ENCODE peak calls at places on chromosomes 6 and 20, in nine cellular contexts. R, T, K, Z, V, L, M, H and S are unnamed samples.

GRCh38 chr6:131182991-131183425 is 47.7 kb downstream of the AKAP7 start:
- DNase-seq in K (peak), M (peak), H (no peak), Z (peak), V (no peak), L (peak), R (peak), T (no peak), S (peak)

GRCh38 chr6:131946992-131947955 is 3.9 kb downstream of the CCN2 start:
- DNase-seq in Z (no peak), H (no peak), M (no peak), K (peak), L (no peak), T (no peak), R (no peak), V (no peak), S (no peak)

GRCh38 chr6:93581371-93581770 is 162.0 kb upstream of the EPHA7 start:
- DNase-seq in R (no peak), K (no peak), V (no peak), T (no peak), H (no peak), Z (no peak), L (no peak), M (no peak), S (no peak)

GRCh38 chr6:20700375-20700774 is 166.1 kb downstream of the CDKAL1 start:
- DNase-seq in M (no peak), Z (no peak), V (no peak), R (no peak), H (no peak), L (no peak), K (peak), T (no peak), S (no peak)

GRCh38 chr6:10531513-10531912 is 10.4 kb downstream of the GCNT2 start:
- DNase-seq in R (peak), H (no peak), L (no peak), T (no peak), M (peak), K (no peak), Z (no peak), V (no peak), S (no peak)

GRCh38 chr6:109455161-109455501 is 441 bp downstream of the MICAL1 start:
- DNase-seq in L (no peak), Z (no peak), H (no peak), T (no peak), V (no peak), K (no peak), R (peak), M (no peak), S (peak)

GRCh38 chr6:45367999-45368398 is 9.7 kb downstream of the SUPT3H start:
- DNase-seq in Z (no peak), T (no peak), H (no peak), R (no peak), K (no peak), M (no peak), V (no peak), L (no peak), S (no peak)

GRCh38 chr20:703426-703825 is 27.8 kb upstream of the SCRT2 start:
- DNase-seq in R (no peak), L (no peak), Z (no peak), H (no peak), V (no peak), T (no peak), K (no peak), M (no peak), S (no peak)

GRCh38 chr6:150640556-150641206 is 41.0 kb downstream of the PLEKHG1 start:
- DNase-seq in M (no peak), K (no peak), T (no peak), L (no peak), R (no peak), V (no peak), Z (peak), H (no peak), S (no peak)

GRCh38 chr6:2872417-2873358 is 30.4 kb downstream of the SERPINB9 start:
- DNase-seq in H (no peak), L (no peak), M (no peak), V (peak), K (no peak), T (no peak), R (no peak), Z (no peak), S (no peak)

GRCh38 chr6:106574729-106575458 is 54.4 kb downstream of the RTN4IP1 start:
- DNase-seq in L (peak), H (no peak), Z (no peak), V (no peak), R (no peak), K (peak), M (no peak), T (no peak), S (no peak)

GRCh38 chr20:51631011-51631950 is 88.8 kb upstream of the NFATC2 start:
- DNase-seq in H (peak), M (no peak), T (no peak), V (no peak), L (peak), Z (no peak), K (peak), R (no peak), S (no peak)

GRCh38 chr20:25288291-25289181 is 40.7 kb downstream of the PYGB start:
- DNase-seq in R (peak), H (no peak), Z (no peak), L (peak), T (no peak), V (no peak), M (no peak), K (no peak), S (no peak)

GRCh38 chr20:40188319-40188718 is 500.7 kb downstream of the MAFB start:
- DNase-seq in L (no peak), H (no peak), M (no peak), T (no peak), Z (no peak), R (no peak), V (no peak), K (no peak), S (no peak)

GRCh38 chr20:62882426-62882825 is 20.8 kb upstream of the TCFL5 start:
- DNase-seq in V (no peak), H (no peak), R (no peak), Z (no peak), T (no peak), K (no peak), M (no peak), L (no peak), S (no peak)

GRCh38 chr20:1101533-1101932 is 16.9 kb upstream of the PSMF1 start:
- DNase-seq in K (no peak), L (no peak), R (no peak), H (no peak), V (no peak), T (no peak), M (no peak), Z (no peak), S (no peak)

GRCh38 chr6:136754820-136755219 is 37.5 kb downstream of the MAP3K5 start:
- DNase-seq in T (no peak), K (no peak), V (no peak), M (no peak), R (no peak), L (no peak), H (no peak), Z (no peak), S (no peak)

GRCh38 chr20:48421547-48421946 is 406.3 kb downstream of the PREX1 start:
- DNase-seq in L (no peak), H (no peak), K (no peak), Z (no peak), T (no peak), V (no peak), R (peak), M (no peak), S (no peak)
- TF ChIP-seq CTCF in L (no peak), H (no peak), K (no peak), Z (no peak), T (no peak), V (no peak), R (peak), M (no peak), S (no peak)

DNA sequence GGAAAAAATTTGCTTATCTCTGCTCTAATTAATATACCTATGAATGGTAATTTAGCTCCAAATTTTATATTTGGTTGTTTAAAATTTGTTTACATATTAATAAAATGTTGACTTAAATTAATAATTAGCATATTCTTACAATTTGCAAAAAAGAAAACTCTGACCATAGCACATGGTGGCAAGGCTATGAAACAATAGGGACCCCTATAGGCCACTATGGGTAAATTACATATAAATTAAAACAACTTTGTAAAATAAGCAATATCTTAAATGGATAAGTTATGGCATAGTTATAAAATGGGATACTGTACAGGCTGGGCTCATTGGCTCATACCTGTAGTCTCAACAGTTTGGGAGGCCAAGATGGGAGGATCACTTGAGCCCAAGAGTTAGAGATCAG is 76.0 kb downstream of the MKKS start:
- DNase-seq in K (no peak), Z (no peak), H (no peak), T (no peak), L (no peak), R (no peak), V (no peak), M (no peak), S (no peak)
- TF ChIP-seq CTCF in K (peak), Z (peak), H (peak), T (peak), L (peak), R (peak), V (peak), M (no peak), S (peak)

DNA sequence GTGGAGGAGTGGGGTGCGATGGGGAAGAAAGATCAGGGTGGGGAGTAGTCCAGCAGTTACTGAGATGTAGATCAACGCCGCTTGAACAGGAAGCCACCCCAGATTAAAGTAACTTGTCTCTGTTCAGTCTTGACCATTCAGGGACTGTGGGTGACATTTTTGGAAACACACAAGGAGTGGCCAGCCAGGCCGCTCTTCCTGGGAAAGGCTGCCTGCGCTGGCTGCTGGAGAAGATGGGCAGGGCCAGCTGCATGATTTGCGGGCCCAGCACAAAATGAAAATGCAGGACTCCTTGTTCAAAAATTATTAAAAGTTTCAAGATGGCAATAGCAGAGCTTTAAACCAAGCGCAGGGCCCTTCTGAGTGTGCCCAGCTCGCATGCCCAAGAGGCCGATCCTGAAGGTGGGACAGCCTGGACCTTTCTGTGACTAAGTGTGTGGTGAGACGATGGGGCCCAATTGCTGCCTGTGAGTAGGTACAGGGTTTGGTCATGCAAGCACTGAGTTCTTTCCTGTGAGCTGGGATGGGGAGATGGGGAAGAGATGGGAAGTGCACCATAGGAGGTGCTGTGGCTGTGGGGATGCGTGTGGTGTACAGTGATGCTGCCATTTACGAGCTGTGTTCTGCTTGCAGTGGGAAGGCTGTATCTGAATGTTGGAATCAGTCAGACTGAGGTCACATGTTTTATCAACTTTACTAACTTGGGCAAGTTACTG is 51.3 kb downstream of the DAAM2 start:
- DNase-seq in V (no peak), R (no peak), L (no peak), T (no peak), Z (no peak), H (no peak), M (no peak), K (no peak), S (no peak)
- TF ChIP-seq CTCF in V (peak), R (peak), L (no peak), T (no peak), Z (peak), H (no peak), M (no peak), K (no peak), S (no peak)

GRCh38 chr6:1424306-1424927 is 35.0 kb downstream of the FOXF2 start:
- DNase-seq in T (no peak), K (peak), R (peak), H (no peak), L (peak), Z (peak), V (no peak), M (no peak), S (peak)
- TF ChIP-seq CTCF in T (no peak), K (peak), R (peak), H (peak), L (peak), Z (peak), V (peak), M (peak), S (peak)

DNA sequence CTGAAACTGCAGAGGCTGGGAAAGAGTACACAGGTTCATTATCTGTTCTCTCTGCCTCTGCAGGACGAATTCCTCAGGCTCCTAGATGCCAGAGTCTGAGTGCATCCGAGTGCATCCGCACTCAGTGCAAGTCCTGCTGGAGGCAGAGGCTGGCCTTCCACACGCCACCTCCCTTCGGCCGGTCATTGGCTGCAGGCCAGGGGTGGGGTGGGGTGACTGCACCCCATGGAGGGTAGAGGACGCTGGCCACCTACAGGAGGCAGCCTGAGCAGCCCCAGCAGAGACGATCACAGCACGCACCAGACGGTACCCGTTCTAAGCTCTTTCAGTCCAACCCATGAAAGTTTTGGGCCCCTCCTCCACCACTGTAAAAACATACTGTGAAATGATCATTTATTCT is 11.7 kb downstream of the SFT2D1 start:
- DNase-seq in Z (peak), L (peak), R (no peak), H (no peak), M (no peak), K (peak), V (no peak), T (no peak), S (peak)
- TF ChIP-seq CTCF in Z (peak), L (no peak), R (no peak), H (no peak), M (peak), K (no peak), V (peak), T (no peak), S (no peak)

GRCh38 chr6:56955171-56956155 is 556 bp downstream of the BEND6 start:
- DNase-seq in K (peak), L (peak), V (peak), H (peak), Z (peak), M (peak), T (peak), R (peak), S (peak)
- TF ChIP-seq CTCF in K (peak), L (peak), V (peak), H (peak), Z (peak), M (peak), T (no peak), R (peak), S (peak)

GRCh38 chr6:78768242-78768641 is 99.1 kb upstream of the IRAK1BP1 start:
- DNase-seq in M (no peak), Z (no peak), R (no peak), V (no peak), K (no peak), H (no peak), L (no peak), T (no peak), S (no peak)

GRCh38 chr6:78771619-78772018 is 95.7 kb upstream of the IRAK1BP1 start:
- DNase-seq in Z (no peak), V (no peak), L (no peak), M (no peak), T (no peak), H (no peak), R (no peak), K (no peak), S (no peak)

DNA sequence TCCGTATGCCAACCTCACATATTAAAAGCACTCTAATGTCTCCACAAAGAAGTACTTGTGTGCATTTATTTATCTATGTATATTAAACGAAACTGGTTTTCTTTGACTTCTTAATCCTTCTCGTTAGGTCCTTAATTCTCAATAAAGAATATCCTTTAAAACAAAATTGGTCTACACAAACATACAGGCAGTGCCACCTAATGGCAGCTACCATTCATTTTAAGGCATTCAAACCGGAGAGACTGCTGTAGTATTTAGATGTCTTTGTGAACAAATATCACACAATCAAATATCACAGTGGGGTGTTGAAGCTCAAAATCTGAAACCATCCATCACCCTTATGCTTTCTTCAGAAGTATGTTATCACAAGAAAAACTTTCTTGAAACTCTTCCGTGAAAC is 96.6 kb upstream of the IRAK1BP1 start:
- DNase-seq in V (no peak), M (no peak), H (no peak), Z (no peak), K (peak), T (no peak), L (no peak), R (no peak), S (no peak)
- TF ChIP-seq CTCF in V (no peak), M (peak), H (no peak), Z (no peak), K (peak), T (no peak), L (no peak), R (peak), S (no peak)

DNA sequence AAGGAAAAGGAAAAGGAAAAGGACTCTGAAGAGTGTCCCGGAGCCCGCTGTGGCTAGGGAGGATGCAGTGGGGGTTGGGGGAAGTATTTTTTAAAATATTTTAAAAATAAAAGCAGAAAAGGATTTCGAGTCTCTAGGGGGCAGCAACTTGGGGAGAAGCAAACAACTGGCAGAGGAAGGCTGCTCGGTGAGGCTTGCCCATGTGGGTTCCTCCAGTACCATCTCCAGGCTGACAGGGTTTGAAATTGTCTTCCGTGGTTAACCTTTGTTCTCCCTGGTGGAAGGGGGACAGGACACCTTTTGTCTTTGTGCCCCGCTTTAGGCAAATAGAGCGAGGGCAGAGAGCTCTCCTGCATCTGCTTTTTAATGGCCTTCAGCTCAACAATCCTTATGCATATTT is 60.4 kb upstream of the SNX9 start:
- DNase-seq in K (no peak), R (peak), T (no peak), Z (no peak), H (no peak), V (no peak), L (no peak), M (no peak), S (no peak)
- TF ChIP-seq CTCF in K (no peak), R (peak), T (no peak), Z (peak), H (no peak), V (peak), L (no peak), M (peak), S (no peak)

GRCh38 chr20:23078994-23079364 is 7.1 kb downstream of the CD93 start:
- DNase-seq in T (no peak), K (no peak), V (no peak), R (no peak), H (no peak), Z (peak), L (no peak), M (no peak), S (no peak)
- TF ChIP-seq CTCF in T (no peak), K (no peak), V (peak), R (peak), H (no peak), Z (peak), L (no peak), M (peak), S (peak)